ENCODE peak calls at places on chromosome 15, in seven cellular contexts. One of them, this sample, is unnamed.

GRCh38 chr15:61681038-61681418 is 379.2 kb downstream of the VPS13C start:
- DNase-seq in endothelial cell of umbilical vein: no peak
- DNase-seq in sigmoid colon: no peak
- DNase-seq in stomach: no peak
- DNase-seq in breast epithelium: no peak
- DNase-seq in HepG2: no peak
- DNase-seq in suprapubic skin: no peak
- DNase-seq in this sample: no peak

GRCh38 chr15:45326776-45327175 is 51.6 kb downstream of the GATM start:
- DNase-seq in endothelial cell of umbilical vein: no peak
- DNase-seq in sigmoid colon: no peak
- DNase-seq in stomach: no peak
- DNase-seq in breast epithelium: no peak
- DNase-seq in HepG2: no peak
- DNase-seq in suprapubic skin: no peak
- DNase-seq in this sample: no peak

GRCh38 chr15:85742186-85742751 is 52.5 kb downstream of the KLHL25 start:
- DNase-seq in endothelial cell of umbilical vein: no peak
- DNase-seq in sigmoid colon: no peak
- DNase-seq in stomach: no peak
- DNase-seq in breast epithelium: no peak
- DNase-seq in HepG2: no peak
- DNase-seq in suprapubic skin: no peak
- DNase-seq in this sample: no peak

GRCh38 chr15:61383421-61383820 is 154.3 kb upstream of the RORA start:
- DNase-seq in endothelial cell of umbilical vein: no peak
- DNase-seq in sigmoid colon: no peak
- DNase-seq in stomach: no peak
- DNase-seq in breast epithelium: no peak
- DNase-seq in HepG2: no peak
- DNase-seq in suprapubic skin: no peak
- DNase-seq in this sample: no peak

GRCh38 chr15:60519218-60519617 is 40.3 kb upstream of the ICE2 start:
- DNase-seq in endothelial cell of umbilical vein: peak; percentile 34
- DNase-seq in sigmoid colon: no peak
- DNase-seq in stomach: no peak
- DNase-seq in breast epithelium: no peak
- DNase-seq in HepG2: no peak
- DNase-seq in suprapubic skin: no peak
- DNase-seq in this sample: no peak

GRCh38 chr15:101176625-101177024 is 75.2 kb downstream of the CHSY1 start:
- DNase-seq in endothelial cell of umbilical vein: peak; percentile 79
- DNase-seq in sigmoid colon: no peak
- DNase-seq in stomach: no peak
- DNase-seq in breast epithelium: no peak
- DNase-seq in HepG2: peak; percentile 39
- DNase-seq in suprapubic skin: peak; percentile 49
- DNase-seq in this sample: no peak

GRCh38 chr15:90099868-90100854 is 2.1 kb downstream of the IDH2 start:
- DNase-seq in endothelial cell of umbilical vein: no peak
- DNase-seq in sigmoid colon: peak; percentile 78
- DNase-seq in stomach: peak; percentile 79
- DNase-seq in breast epithelium: peak; percentile 78
- DNase-seq in HepG2: peak; percentile 41
- DNase-seq in suprapubic skin: no peak
- DNase-seq in this sample: peak; percentile 64

GRCh38 chr15:57165992-57166391 is 210.3 kb upstream of the CGNL1 start:
- DNase-seq in endothelial cell of umbilical vein: peak; percentile 42
- DNase-seq in sigmoid colon: no peak
- DNase-seq in stomach: no peak
- DNase-seq in breast epithelium: no peak
- DNase-seq in HepG2: no peak
- DNase-seq in suprapubic skin: no peak
- DNase-seq in this sample: no peak

GRCh38 chr15:77070180-77070499 is 769 bp downstream of the TSPAN3 start:
- DNase-seq in endothelial cell of umbilical vein: no peak
- DNase-seq in sigmoid colon: no peak
- DNase-seq in stomach: no peak
- DNase-seq in breast epithelium: no peak
- DNase-seq in HepG2: no peak
- DNase-seq in suprapubic skin: no peak
- DNase-seq in this sample: no peak

GRCh38 chr15:48481802-48482201 is 150.6 kb downstream of the DUT start:
- DNase-seq in endothelial cell of umbilical vein: no peak
- DNase-seq in sigmoid colon: no peak
- DNase-seq in stomach: no peak
- DNase-seq in breast epithelium: no peak
- DNase-seq in HepG2: no peak
- DNase-seq in suprapubic skin: no peak
- DNase-seq in this sample: no peak

GRCh38 chr15:28932361-28932760 is 46.6 kb downstream of the APBA2 start:
- DNase-seq in endothelial cell of umbilical vein: no peak
- DNase-seq in sigmoid colon: peak; percentile 38
- DNase-seq in stomach: no peak
- DNase-seq in breast epithelium: no peak
- DNase-seq in HepG2: no peak
- DNase-seq in suprapubic skin: no peak
- DNase-seq in this sample: no peak

GRCh38 chr15:48393650-48394049 is 62.4 kb downstream of the DUT start:
- DNase-seq in endothelial cell of umbilical vein: peak; percentile 97
- DNase-seq in sigmoid colon: no peak
- DNase-seq in stomach: peak; percentile 81
- DNase-seq in breast epithelium: no peak
- DNase-seq in HepG2: no peak
- DNase-seq in suprapubic skin: no peak
- DNase-seq in this sample: peak; percentile 19

GRCh38 chr15:68676011-68676605 is 97.3 kb downstream of the CORO2B start:
- DNase-seq in endothelial cell of umbilical vein: no peak
- DNase-seq in sigmoid colon: peak; percentile 37
- DNase-seq in stomach: peak; percentile 39
- DNase-seq in breast epithelium: no peak
- DNase-seq in HepG2: no peak
- DNase-seq in suprapubic skin: peak; percentile 54
- DNase-seq in this sample: no peak

GRCh38 chr15:43186003-43186353 is 775 bp downstream of the CCNDBP1 start:
- DNase-seq in endothelial cell of umbilical vein: no peak
- DNase-seq in sigmoid colon: no peak
- DNase-seq in stomach: no peak
- DNase-seq in breast epithelium: no peak
- DNase-seq in HepG2: no peak
- DNase-seq in suprapubic skin: no peak
- DNase-seq in this sample: peak; percentile 35

GRCh38 chr15:43183270-43183669 is 1.9 kb upstream of the CCNDBP1 start:
- DNase-seq in endothelial cell of umbilical vein: no peak
- DNase-seq in sigmoid colon: no peak
- DNase-seq in stomach: no peak
- DNase-seq in breast epithelium: no peak
- DNase-seq in HepG2: no peak
- DNase-seq in suprapubic skin: no peak
- DNase-seq in this sample: no peak

GRCh38 chr15:43184407-43185160 is 619 bp upstream of the CCNDBP1 start:
- DNase-seq in endothelial cell of umbilical vein: no peak
- DNase-seq in sigmoid colon: no peak
- DNase-seq in stomach: no peak
- DNase-seq in breast epithelium: no peak
- DNase-seq in HepG2: no peak
- DNase-seq in suprapubic skin: no peak
- DNase-seq in this sample: no peak

GRCh38 chr15:43187544-43188155 is 2.4 kb downstream of the CCNDBP1 start:
- DNase-seq in endothelial cell of umbilical vein: peak; percentile 58
- DNase-seq in sigmoid colon: no peak
- DNase-seq in stomach: no peak
- DNase-seq in breast epithelium: no peak
- DNase-seq in HepG2: peak; percentile 53
- DNase-seq in suprapubic skin: no peak
- DNase-seq in this sample: no peak

DNA sequence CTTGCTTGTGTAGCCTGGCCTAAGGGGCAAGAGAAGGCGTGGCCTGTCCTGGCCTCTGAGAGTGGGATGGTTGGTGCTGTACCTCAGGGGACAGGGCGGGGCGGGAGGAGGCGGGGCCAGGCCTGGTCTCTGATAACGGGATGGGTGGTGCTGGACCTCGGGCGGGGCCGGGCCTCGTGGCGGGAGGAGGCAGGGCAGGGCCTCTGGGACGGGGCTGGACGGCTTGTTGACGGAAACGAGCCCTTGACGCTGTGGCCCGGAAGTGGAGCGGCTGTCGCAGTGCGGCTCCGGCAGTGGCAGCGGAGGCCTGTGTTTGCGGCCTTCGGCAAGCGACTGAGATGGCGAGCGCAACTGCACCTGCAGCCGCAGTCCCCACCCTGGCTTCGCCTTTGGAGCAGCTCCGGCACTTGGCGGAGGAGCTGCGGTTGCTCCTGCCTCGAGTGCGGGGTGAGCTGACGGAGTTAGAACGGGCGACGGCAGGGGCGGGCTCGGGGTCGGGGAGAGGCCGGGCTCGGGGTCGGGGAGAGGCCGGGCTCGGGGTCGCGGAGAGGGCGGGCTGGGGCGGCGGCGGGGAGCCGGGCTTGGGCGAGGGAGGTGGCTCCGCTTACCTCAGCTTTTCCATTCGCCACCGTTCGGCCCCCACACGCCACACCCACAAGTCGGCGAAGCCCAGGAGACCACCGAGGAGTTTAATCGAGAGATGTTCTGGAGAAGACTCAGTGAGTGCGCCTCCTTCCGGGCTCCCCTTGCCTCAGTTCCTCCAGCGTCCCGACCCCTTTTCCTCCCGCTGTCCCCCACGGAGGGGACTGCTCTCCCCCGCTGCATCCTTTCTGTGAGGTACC is at the start of gene CCNDBP1:
- DNase-seq in endothelial cell of umbilical vein: peak; percentile 70
- DNase-seq in sigmoid colon: peak; percentile 94
- DNase-seq in stomach: peak; percentile 98
- DNase-seq in breast epithelium: peak; percentile 87
- DNase-seq in HepG2: peak; percentile 88
- DNase-seq in suprapubic skin: peak; percentile 97
- DNase-seq in this sample: peak; percentile 98
- TF ChIP-seq POLR2A in endothelial cell of umbilical vein: peak; percentile 73
- TF ChIP-seq POLR2A in sigmoid colon: peak; percentile 40
- TF ChIP-seq POLR2A in stomach: no peak
- TF ChIP-seq POLR2A in breast epithelium: peak; percentile 47
- TF ChIP-seq POLR2A in HepG2: peak; percentile 91
- TF ChIP-seq POLR2A in suprapubic skin: peak; percentile 77
- TF ChIP-seq POLR2A in this sample: peak; percentile 93

GRCh38 chr15:72473670-72474465 is at the start of gene ARIH1:
- DNase-seq in endothelial cell of umbilical vein: peak; percentile 96
- DNase-seq in sigmoid colon: peak; percentile 99
- DNase-seq in stomach: peak; percentile 98
- DNase-seq in breast epithelium: peak; percentile 99
- DNase-seq in HepG2: peak; percentile 87
- DNase-seq in suprapubic skin: peak; percentile 98
- DNase-seq in this sample: peak; percentile 98
- TF ChIP-seq CTCF in endothelial cell of umbilical vein: peak; percentile 23
- TF ChIP-seq CTCF in sigmoid colon: no peak
- TF ChIP-seq CTCF in stomach: peak; percentile 7
- TF ChIP-seq CTCF in breast epithelium: no peak
- TF ChIP-seq CTCF in HepG2: peak; percentile 42
- TF ChIP-seq CTCF in suprapubic skin: peak; percentile 16
- TF ChIP-seq CTCF in this sample: no peak

DNA sequence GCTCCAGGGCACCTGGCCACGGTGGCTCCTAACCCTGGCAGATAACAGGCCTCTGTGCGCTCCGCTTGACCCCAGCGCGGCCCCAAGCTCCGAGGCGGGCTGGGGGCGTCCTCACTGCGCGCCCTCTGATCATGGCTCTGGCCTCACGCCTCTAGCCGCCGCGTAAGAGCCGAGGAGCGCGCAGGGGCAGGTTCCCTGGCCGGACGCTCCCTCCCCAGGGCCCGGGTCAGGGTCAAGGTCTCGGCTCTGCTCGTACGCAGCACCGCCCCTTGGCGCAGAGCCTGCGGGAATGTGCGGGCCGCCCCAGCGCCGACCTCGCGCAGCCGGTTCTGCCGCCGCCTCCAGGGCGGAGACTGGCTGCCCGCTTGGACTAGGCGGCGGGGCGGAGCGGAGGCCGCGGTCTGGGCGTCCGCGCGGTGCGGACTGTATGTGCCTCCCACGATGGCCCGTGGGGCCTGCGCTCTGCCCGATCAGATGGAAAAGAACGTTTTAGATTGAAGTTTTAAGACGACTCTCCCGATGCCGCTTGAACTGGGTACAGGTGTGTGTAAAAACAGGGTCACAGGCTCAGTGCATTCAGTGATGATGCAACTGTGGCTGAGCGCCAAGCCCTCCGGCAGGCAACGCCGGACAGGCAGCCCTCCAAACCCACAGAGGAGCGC is 40.8 kb downstream of the CHST14 start:
- DNase-seq in endothelial cell of umbilical vein: peak; percentile 47
- DNase-seq in sigmoid colon: peak; percentile 81
- DNase-seq in stomach: peak; percentile 93
- DNase-seq in breast epithelium: peak; percentile 84
- DNase-seq in HepG2: peak; percentile 62
- DNase-seq in suprapubic skin: no peak
- DNase-seq in this sample: peak; percentile 84
- TF ChIP-seq POLR2AphosphoS5 in endothelial cell of umbilical vein: peak; percentile 20
- TF ChIP-seq POLR2AphosphoS5 in sigmoid colon: no peak
- TF ChIP-seq POLR2AphosphoS5 in stomach: peak; percentile 79
- TF ChIP-seq POLR2AphosphoS5 in breast epithelium: peak; percentile 11
- TF ChIP-seq POLR2AphosphoS5 in HepG2: no peak
- TF ChIP-seq POLR2AphosphoS5 in suprapubic skin: no peak
- TF ChIP-seq POLR2AphosphoS5 in this sample: no peak

GRCh38 chr15:65421360-65422215 is 1.2 kb downstream of the IGDCC4 start:
- DNase-seq in endothelial cell of umbilical vein: no peak
- DNase-seq in sigmoid colon: peak; percentile 66
- DNase-seq in stomach: no peak
- DNase-seq in breast epithelium: no peak
- DNase-seq in HepG2: no peak
- DNase-seq in suprapubic skin: peak; percentile 79
- DNase-seq in this sample: peak; percentile 19
- TF ChIP-seq POLR2A in endothelial cell of umbilical vein: no peak
- TF ChIP-seq POLR2A in sigmoid colon: no peak
- TF ChIP-seq POLR2A in stomach: no peak
- TF ChIP-seq POLR2A in breast epithelium: no peak
- TF ChIP-seq POLR2A in HepG2: no peak
- TF ChIP-seq POLR2A in suprapubic skin: no peak
- TF ChIP-seq POLR2A in this sample: no peak

GRCh38 chr15:53389271-53389670 is 370.2 kb downstream of the WDR72 start:
- DNase-seq in endothelial cell of umbilical vein: no peak
- DNase-seq in sigmoid colon: no peak
- DNase-seq in stomach: no peak
- DNase-seq in breast epithelium: no peak
- DNase-seq in HepG2: no peak
- DNase-seq in suprapubic skin: no peak
- DNase-seq in this sample: no peak

GRCh38 chr15:53384417-53384816 is 375.0 kb downstream of the WDR72 start:
- DNase-seq in endothelial cell of umbilical vein: no peak
- DNase-seq in sigmoid colon: no peak
- DNase-seq in stomach: peak; percentile 29
- DNase-seq in breast epithelium: no peak
- DNase-seq in HepG2: peak; percentile 12
- DNase-seq in suprapubic skin: no peak
- DNase-seq in this sample: peak; percentile 23
- TF ChIP-seq CTCF in endothelial cell of umbilical vein: no peak
- TF ChIP-seq CTCF in sigmoid colon: no peak
- TF ChIP-seq CTCF in stomach: peak; percentile 43
- TF ChIP-seq CTCF in breast epithelium: no peak
- TF ChIP-seq CTCF in HepG2: peak; percentile 63
- TF ChIP-seq CTCF in suprapubic skin: no peak
- TF ChIP-seq CTCF in this sample: peak; percentile 37

This sample was measured in transverse colon.